ENCODE peak calls at places on chromosomes 11 and 22, in four cellular contexts. V, C, I and Y are unnamed samples.

GRCh38 chr22:48632641-48633246 is 1194.9 kb downstream of the BRD1 start:
- DNase-seq in V (no peak), C (no peak), I (no peak), Y (no peak)

GRCh38 chr22:43305806-43306205 is 37.4 kb downstream of the SCUBE1 start:
- DNase-seq in V (no peak), C (no peak), I (peak; percentile 64), Y (no peak)

GRCh38 chr22:28402066-28402465 is 277.6 kb downstream of the TTC28 start:
- DNase-seq in V (no peak), C (no peak), I (no peak), Y (no peak)

GRCh38 chr11:9462172-9462799 is 1.5 kb downstream of the ZNF143 start:
- DNase-seq in V (no peak), C (no peak), I (no peak), Y (no peak)

GRCh38 chr11:99814738-99815137 is 794.0 kb downstream of the CNTN5 start:
- DNase-seq in V (no peak), C (no peak), I (no peak), Y (no peak)

GRCh38 chr22:18112440-18112839 is 1.8 kb downstream of the TUBA8 start:
- DNase-seq in V (no peak), C (no peak), I (no peak), Y (no peak)

GRCh38 chr11:60334005-60334620 is 7.1 kb downstream of the MS4A6E start:
- DNase-seq in V (peak; percentile 58), C (peak; percentile 76), I (peak; percentile 20), Y (peak; percentile 19)

GRCh38 chr22:20239951-20240773 is 28.0 kb downstream of the RTN4R start:
- DNase-seq in V (no peak), C (no peak), I (peak; percentile 82), Y (no peak)

GRCh38 chr22:29072979-29073617 is at the start of gene KREMEN1:
- DNase-seq in V (no peak), C (no peak), I (no peak), Y (no peak)

GRCh38 chr11:19786644-19787043 is 74.0 kb downstream of the NAV2 start:
- DNase-seq in V (no peak), C (no peak), I (no peak), Y (no peak)

GRCh38 chr11:112082729-112083128 is 3.8 kb downstream of the TIMM8B start:
- DNase-seq in V (no peak), C (no peak), I (peak; percentile 11), Y (no peak)

GRCh38 chr11:112085822-112086421 is 634 bp downstream of the TIMM8B start:
- DNase-seq in V (no peak), C (peak; percentile 23), I (peak; percentile 8), Y (no peak)

GRCh38 chr11:112087212-112087611 is 539 bp downstream of the SDHD start:
- DNase-seq in V (no peak), C (no peak), I (no peak), Y (no peak)

DNA sequence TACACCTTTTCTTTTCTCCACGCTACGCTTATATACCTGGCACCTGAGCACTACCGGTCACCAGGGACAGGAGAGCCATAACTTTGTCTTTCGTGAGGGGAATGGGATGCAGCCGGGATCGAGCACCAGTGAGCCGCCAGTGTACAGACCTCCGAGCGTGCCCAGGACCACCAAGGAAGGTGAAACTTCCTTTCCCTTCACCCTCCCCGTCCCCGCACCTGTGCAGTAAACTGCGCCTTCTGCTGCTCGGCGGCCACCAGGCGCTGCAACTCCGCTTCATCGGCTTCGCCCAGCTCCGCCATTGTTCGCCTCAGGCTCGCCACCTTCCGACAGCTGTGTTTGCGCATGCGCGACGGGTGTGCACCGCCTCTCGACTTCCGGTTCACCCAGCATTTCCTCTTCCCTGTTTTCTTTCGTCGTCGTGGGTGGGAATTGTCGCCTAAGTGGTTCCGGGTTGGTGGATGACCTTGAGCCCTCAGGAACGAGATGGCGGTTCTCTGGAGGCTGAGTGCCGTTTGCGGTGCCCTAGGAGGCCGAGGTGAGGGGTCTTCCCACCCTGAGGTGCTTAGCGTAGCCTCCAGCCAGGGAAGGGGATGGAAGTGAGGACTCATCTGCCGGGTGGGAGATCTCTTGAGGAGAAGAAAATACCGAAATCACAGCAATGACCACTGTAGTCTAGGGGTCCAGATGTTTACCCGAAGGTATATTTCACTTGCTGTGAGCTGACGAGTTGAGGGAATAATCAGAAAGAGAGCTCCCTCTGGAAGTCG is at the start of the genes SDHD and TIMM8B:
- DNase-seq in V (peak; percentile 90), C (peak; percentile 95), I (peak; percentile 96), Y (peak; percentile 65)
- TF ChIP-seq POLR2A in V (peak; percentile 14), C (peak; percentile 81), I (peak; percentile 65), Y (peak; percentile 48)

DNA sequence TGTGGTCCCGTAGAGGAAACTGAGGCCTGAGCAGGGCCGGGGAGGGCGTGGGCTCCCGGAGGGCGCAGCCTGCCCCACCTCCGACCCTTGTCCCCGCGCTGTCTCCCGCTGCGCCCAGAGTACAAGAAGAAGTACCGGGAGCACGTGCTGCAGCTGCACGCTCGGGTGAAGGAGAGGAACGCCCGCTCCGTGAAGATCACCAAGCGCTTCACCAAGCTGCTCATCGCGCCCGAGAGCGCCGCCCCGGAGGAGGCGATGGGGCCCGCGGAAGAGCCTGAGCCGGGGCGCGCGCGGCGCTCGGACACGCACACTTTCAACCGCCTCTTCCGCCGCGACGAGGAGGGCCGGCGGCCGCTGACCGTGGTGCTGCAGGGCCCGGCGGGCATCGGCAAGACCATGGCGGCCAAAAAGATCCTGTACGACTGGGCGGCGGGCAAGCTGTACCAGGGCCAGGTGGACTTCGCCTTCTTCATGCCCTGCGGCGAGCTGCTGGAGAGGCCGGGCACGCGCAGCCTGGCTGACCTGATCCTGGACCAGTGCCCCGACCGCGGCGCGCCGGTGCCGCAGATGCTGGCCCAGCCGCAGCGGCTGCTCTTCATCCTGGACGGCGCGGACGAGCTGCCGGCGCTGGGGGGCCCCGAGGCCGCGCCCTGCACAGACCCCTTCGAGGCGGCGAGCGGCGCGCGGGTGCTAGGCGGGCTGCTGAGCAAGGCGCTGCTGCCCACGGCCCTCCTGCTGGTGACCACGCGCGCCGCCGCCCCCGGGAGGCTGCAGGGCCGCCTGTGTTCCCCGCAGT is 2.0 kb downstream of the NLRP6 start:
- DNase-seq in V (no peak), C (peak; percentile 83), I (peak; percentile 13), Y (no peak)
- TF ChIP-seq POLR2A in V (no peak), C (no peak), I (no peak), Y (no peak)

DNA sequence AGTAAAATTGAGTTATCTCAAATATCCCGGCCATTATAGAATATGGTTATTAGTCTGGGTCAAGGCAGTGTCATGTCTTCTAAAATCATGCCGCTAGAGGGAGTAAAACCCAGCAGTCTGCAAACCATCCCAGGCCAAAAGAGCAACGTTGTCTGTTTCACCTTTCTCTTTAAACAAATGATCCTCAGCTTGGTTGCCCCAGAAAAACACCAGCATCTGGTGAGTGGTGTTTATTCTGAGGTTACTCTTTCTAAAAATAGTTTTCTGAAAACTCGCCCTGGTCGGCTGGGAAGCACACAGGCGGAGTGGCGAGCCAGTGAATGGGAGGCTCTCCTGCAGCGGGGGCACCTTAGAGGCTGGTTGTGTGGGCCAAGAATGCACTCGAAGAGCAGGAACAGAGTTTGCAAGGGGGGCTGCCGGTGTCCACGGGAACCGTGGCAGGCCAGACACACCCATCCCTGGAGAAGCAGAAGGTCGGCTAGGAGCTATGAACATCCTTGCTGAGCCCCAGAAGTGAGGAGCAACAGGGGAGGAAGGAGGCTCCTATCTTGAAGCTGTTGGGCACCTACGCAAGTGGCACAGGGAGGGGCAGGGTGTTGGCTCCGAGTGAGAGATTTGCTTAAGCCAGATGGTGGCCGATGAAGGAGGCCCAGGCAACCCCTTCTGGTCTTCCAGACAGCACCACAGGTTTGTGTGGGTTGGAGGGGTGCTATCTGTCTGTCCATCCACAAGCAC is 297.1 kb downstream of the ETS1 start:
- DNase-seq in V (peak; percentile 32), C (peak; percentile 61), I (peak; percentile 73), Y (peak; percentile 27)
- TF ChIP-seq POLR2A in V (no peak), C (no peak), I (peak; percentile 18), Y (no peak)

GRCh38 chr22:46287873-46288751 is 8.6 kb upstream of the GTSE1 start:
- DNase-seq in V (no peak), C (peak; percentile 28), I (peak; percentile 49), Y (no peak)
- TF ChIP-seq POLR2A in V (no peak), C (no peak), I (no peak), Y (no peak)

GRCh38 chr11:114171257-114172054 is 111.9 kb downstream of the ZBTB16 start:
- DNase-seq in V (peak; percentile 65), C (peak; percentile 96), I (peak; percentile 89), Y (no peak)
- TF ChIP-seq POLR2A in V (no peak), C (peak; percentile 22), I (peak; percentile 49), Y (no peak)

GRCh38 chr11:62601364-62602140 is at the start of gene MTA2:
- DNase-seq in V (peak; percentile 97), C (peak; percentile 98), I (peak; percentile 98), Y (peak; percentile 88)
- TF ChIP-seq POLR2A in V (peak; percentile 60), C (peak; percentile 72), I (peak; percentile 60), Y (peak; percentile 50)

DNA sequence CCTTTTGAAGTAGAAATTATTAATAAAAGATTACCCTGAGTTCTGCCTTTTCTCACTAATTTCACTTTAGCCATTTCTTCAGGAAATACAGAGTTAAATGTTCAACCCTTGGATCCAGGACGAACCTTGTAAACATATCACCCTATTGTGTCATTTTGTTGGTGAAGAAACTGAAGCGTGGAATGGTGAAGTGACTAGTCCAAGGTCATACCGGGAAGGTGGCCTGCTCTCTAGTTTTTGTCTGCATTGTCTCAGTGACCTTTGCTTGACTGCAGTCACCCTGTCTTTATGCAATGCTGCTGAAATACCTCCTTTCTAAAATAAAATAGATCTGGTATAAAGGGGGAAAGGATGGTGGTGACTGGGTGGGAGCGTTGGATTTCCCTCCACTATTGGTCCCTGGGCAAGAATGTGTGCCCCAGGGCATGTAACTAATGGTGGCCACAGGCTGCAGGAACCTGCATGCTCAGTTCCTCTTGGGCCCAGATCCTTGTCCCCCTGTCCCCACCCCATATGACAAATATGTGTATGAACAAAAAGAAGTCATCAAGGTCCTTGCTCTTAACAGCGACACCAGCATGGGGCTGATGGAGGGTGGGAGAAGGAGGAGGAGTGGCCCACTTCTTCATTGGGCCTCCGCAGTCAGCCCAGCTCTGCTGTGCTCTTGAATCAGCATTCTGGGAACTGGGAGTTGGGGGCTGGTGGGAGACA is 977 bp upstream of the SORL1-AS1 start:
- DNase-seq in V (no peak), C (no peak), I (no peak), Y (no peak)
- TF ChIP-seq POLR2A in V (no peak), C (no peak), I (no peak), Y (no peak)

GRCh38 chr22:39524089-39524752 is 3.9 kb downstream of the ATF4 start:
- DNase-seq in V (no peak), C (no peak), I (no peak), Y (no peak)
- TF ChIP-seq POLR2A in V (no peak), C (no peak), I (no peak), Y (no peak)

GRCh38 chr11:14381968-14382367 is 23.0 kb upstream of the RRAS2 start:
- DNase-seq in V (no peak), C (no peak), I (no peak), Y (no peak)

GRCh38 chr11:14380125-14380936 is 21.3 kb upstream of the RRAS2 start:
- DNase-seq in V (no peak), C (no peak), I (no peak), Y (no peak)

GRCh38 chr11:14384338-14384737 is 25.4 kb upstream of the RRAS2 start:
- DNase-seq in V (no peak), C (no peak), I (no peak), Y (no peak)

GRCh38 chr11:14378171-14378570 is 19.2 kb upstream of the RRAS2 start:
- DNase-seq in V (no peak), C (no peak), I (no peak), Y (no peak)

GRCh38 chr11:14380947-14381555 is 22.1 kb upstream of the RRAS2 start:
- DNase-seq in V (peak; percentile 54), C (peak; percentile 87), I (peak; percentile 74), Y (peak; percentile 67)
- TF ChIP-seq POLR2A in V (no peak), C (peak; percentile 74), I (no peak), Y (peak; percentile 45)